ENCODE peak calls at places on chromosomes 11 and 22, in nine cellular contexts. I is hepatocyte, O is GM23338, D is SK-N-SH, Z is PC-3, Q is GM23248, B is OCI-LY7, V is neural progenitor cell, K is MM.1S. H is an unnamed sample.

GRCh38 chr22:38715176-38715764 is 9.5 kb downstream of the GTPBP1 start:
- DNase-seq in V (no peak), O (no peak), D (no peak), Z (no peak), K (no peak), Q (no peak), I (no peak), B (no peak), H (no peak)

GRCh38 chr11:121067912-121068652 is 33.0 kb upstream of the TECTA start:
- DNase-seq in B (no peak), I (peak), Q (no peak), Z (no peak), D (peak), V (no peak), K (peak), O (no peak), H (no peak)

GRCh38 chr22:42758929-42759629 is 38.4 kb upstream of the A4GALT start:
- DNase-seq in V (peak), D (no peak), I (no peak), Q (peak), B (no peak), O (peak), K (no peak), Z (peak), H (no peak)

GRCh38 chr11:77092382-77092781 is 10.3 kb upstream of the OMP start:
- DNase-seq in I (no peak), O (no peak), D (no peak), V (no peak), B (no peak), Q (no peak), K (no peak), Z (no peak), H (no peak)

GRCh38 chr11:113874096-113874919 is 1.1 kb downstream of the USP28 start:
- DNase-seq in D (no peak), Q (peak), V (no peak), I (no peak), Z (no peak), B (no peak), K (no peak), O (peak), H (no peak)

GRCh38 chr22:41899992-41900651 is 14.8 kb downstream of the SHISA8 start:
- DNase-seq in O (no peak), Z (no peak), V (no peak), B (no peak), D (no peak), K (no peak), I (no peak), Q (no peak), H (no peak)

GRCh38 chr11:127066426-127067090 is 66.0 kb upstream of the KIRREL3 start:
- DNase-seq in D (no peak), V (no peak), I (no peak), Q (peak), K (no peak), Z (no peak), O (no peak), B (no peak), H (no peak)

GRCh38 chr11:102914238-102915043 is 39.7 kb upstream of the MMP12 start:
- DNase-seq in B (no peak), K (peak), O (peak), I (peak), Z (peak), D (peak), Q (peak), V (peak), H (peak)

GRCh38 chr11:130719516-130719915 is 196.8 kb downstream of the SNX19 start:
- DNase-seq in D (no peak), Q (peak), B (no peak), I (no peak), V (no peak), K (no peak), O (no peak), Z (no peak), H (no peak)

GRCh38 chr11:10311802-10312201 is 6.9 kb downstream of the ADM start:
- DNase-seq in Q (no peak), D (no peak), B (no peak), K (no peak), Z (no peak), V (no peak), O (no peak), I (no peak), H (no peak)

GRCh38 chr11:86874314-86875056 is 74.1 kb downstream of the PRSS23 start:
- DNase-seq in Z (no peak), Q (peak), D (no peak), V (no peak), O (no peak), K (no peak), B (no peak), I (no peak), H (no peak)

GRCh38 chr11:86873573-86874083 is 73.3 kb downstream of the PRSS23 start:
- DNase-seq in D (no peak), O (no peak), Q (no peak), V (no peak), I (no peak), K (no peak), Z (no peak), B (no peak), H (no peak)

GRCh38 chr11:86869966-86870570 is 69.7 kb downstream of the PRSS23 start:
- DNase-seq in Z (peak), Q (peak), B (peak), I (peak), K (peak), V (peak), D (peak), O (peak), H (peak)

GRCh38 chr11:86865436-86865835 is 65.1 kb downstream of the PRSS23 start:
- DNase-seq in O (no peak), V (no peak), Z (no peak), K (no peak), B (no peak), D (no peak), Q (no peak), I (no peak), H (no peak)

DNA sequence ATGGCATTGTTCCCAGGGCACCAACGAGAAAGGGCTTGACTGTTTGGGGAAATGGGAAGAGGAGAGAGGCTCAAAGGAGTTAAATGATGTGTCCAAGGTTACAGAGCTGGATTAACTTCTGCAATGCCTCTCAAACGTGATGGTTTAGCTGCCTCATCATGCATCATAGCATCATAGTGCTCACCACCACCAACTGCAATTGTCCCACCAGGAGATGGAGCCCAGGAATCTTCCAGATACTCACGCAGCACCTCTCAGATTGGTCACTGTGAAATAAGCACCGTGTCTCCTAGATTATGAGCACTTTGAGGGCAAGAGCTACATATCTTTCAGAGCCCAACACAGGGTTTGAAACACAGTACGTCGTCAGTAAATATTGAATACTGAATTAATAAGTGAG is 69.2 kb downstream of the PRSS23 start:
- DNase-seq in K (no peak), I (no peak), Q (peak), Z (no peak), V (no peak), O (no peak), B (no peak), D (no peak), H (no peak)
- TF ChIP-seq EZH2phosphoT487 in K (no peak), I (no peak), Q (no peak), Z (no peak), V (no peak), O (no peak), B (no peak), D (no peak), H (no peak)

DNA sequence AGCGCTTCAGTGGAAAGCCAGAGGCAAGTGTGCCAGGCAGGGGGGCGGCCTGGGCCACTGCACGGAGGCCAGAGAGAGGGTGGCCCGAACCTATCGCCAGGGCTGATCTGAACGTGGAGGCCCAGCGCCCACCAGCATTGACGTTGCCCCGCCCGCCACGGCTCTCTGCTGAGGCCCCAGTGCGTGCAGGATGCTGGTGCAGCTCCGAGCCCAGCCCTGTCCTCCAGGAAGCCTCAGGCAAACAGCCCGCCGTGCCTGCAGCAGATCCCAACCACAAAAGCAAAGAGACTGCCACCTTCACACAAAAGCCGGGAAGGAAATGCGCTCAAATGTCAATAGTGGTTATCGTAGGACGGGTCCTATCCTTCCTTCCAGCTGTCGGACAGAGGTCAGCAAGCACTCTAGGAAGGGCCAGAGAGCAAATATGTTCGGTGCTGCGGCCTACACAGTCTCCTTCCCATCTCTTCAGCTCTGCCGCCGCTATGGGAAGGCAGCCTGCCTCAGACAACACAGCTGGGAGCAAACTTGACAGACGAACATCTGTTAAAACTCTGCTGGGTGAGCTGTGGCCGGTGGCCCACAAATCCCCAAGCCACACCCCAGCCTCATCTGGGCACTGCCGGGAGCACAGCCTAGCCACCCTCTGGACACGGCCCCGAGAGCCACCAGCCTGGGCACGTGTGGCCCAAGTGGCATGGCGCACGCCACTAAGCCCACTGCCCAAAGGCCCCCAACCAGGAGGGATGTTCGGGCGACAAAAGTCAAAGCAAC is 146.2 kb downstream of the CRYBB2 start:
- DNase-seq in D (no peak), Z (no peak), O (no peak), Q (no peak), V (no peak), K (no peak), B (no peak), I (no peak), H (no peak)
- TF ChIP-seq EZH2phosphoT487 in D (no peak), Z (no peak), O (no peak), Q (no peak), V (no peak), K (no peak), B (no peak), I (no peak), H (no peak)

DNA sequence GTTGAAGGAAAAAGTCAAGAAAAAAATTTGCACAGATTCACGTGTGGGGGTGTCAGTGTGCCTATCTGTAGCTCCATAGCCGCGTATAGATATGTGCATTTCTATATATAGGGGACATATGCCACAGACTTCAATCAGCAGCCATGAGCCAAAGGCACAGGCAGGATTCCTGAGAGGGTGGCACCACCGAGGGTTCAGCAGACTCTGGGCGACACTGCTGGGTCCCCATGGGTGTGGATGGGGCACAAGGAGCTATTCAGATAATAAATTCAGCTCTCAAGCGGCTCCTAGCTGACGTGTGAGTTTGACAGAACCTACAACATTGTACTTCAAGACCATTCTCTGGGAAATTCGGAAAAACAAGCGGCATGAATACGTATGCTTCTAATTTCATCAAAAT is 131.3 kb upstream of the OPCML start:
- DNase-seq in B (no peak), Q (no peak), I (no peak), O (no peak), Z (no peak), D (no peak), K (no peak), V (no peak), H (no peak)
- TF ChIP-seq EZH2phosphoT487 in B (no peak), Q (no peak), I (no peak), O (no peak), Z (no peak), D (no peak), K (no peak), V (no peak), H (no peak)

DNA sequence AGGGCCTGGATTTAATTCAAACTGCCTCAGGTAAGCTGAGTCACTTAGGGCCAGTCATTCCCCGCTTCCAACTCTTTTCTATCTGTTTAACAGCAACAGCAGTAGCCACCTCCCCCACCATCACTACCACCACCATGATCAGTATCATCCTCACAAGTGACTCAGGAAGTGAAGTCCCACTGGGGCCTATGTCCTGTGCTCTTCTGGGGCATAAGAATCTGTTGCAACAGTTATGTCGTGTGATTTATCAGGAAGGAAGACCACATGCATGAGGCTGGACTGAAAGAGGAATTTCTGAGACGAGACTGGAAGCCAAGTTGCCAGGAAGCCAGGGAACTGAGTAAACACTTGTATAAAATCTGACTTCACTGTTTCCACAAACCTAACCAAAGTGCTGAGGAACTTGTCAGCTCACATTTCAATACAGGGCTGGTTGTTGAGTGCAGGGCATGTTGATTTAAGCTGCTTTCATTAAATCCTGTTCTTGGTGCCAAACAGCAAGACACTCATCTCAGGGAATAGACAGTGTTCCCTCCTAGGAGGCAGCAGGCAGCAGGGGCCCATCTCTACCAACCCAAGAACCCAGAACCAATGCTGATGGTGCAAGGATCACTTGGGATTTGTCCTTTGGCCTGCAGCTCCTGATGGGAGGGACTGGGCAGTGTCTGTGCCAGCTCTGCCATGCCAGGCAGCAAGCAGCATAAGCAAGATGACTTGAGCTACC is 226.7 kb upstream of the NARS2 start:
- DNase-seq in V (no peak), B (no peak), K (no peak), O (no peak), Z (peak), Q (peak), D (no peak), I (peak), H (no peak)
- TF ChIP-seq EZH2phosphoT487 in V (no peak), B (no peak), K (no peak), O (no peak), Z (no peak), Q (peak), D (no peak), I (no peak), H (no peak)

H was measured in HCT116.